ENCODE peak calls at places on chromosomes 7 and 10, in five cellular contexts. N, H, T, M and W are unnamed samples.
A peak's percentile ranks its signal among the peaks of the same experiment; 100 is the strongest.

GRCh38 chr10:95374597-95375209 is 83.9 kb upstream of the PDLIM1 start:
- DNase-seq in N (peak; percentile 73), H (peak; percentile 61), T (peak; percentile 81), M (peak; percentile 85), W (peak; percentile 84)

GRCh38 chr10:16521311-16522016 is at the start of gene C1QL3:
- DNase-seq in N (peak; percentile 66), H (no peak), T (no peak), M (peak; percentile 60), W (no peak)

GRCh38 chr7:23105086-23105643 is 420 bp upstream of the KLHL7 start:
- DNase-seq in N (no peak), H (no peak), T (no peak), M (no peak), W (no peak)

GRCh38 chr7:151579642-151580041 is 59.9 kb upstream of the RHEB start:
- DNase-seq in N (no peak), H (no peak), T (no peak), M (no peak), W (no peak)

GRCh38 chr10:24292304-24293291 is 83.7 kb downstream of the KIAA1217 start:
- DNase-seq in N (no peak), H (no peak), T (no peak), M (no peak), W (peak; percentile 14)

GRCh38 chr10:109895095-109895818 is 28.1 kb downstream of the XPNPEP1 start:
- DNase-seq in N (no peak), H (no peak), T (no peak), M (no peak), W (no peak)

GRCh38 chr7:116583653-116584052 is 58.8 kb downstream of the CAV1 start:
- DNase-seq in N (no peak), H (no peak), T (no peak), M (no peak), W (no peak)

GRCh38 chr7:98360221-98361124 is 40.4 kb downstream of the BAIAP2L1 start:
- DNase-seq in N (no peak), H (no peak), T (peak; percentile 63), M (no peak), W (peak; percentile 87)

GRCh38 chr7:133082390-133082766 is 488 bp upstream of the CHCHD3 start:
- DNase-seq in N (no peak), H (no peak), T (no peak), M (no peak), W (no peak)

GRCh38 chr7:151140826-151141225 is 26.7 kb downstream of the GBX1 start:
- DNase-seq in N (no peak), H (no peak), T (no peak), M (no peak), W (no peak)

GRCh38 chr7:125529237-125529636 is 599.6 kb upstream of the POT1 start:
- DNase-seq in N (no peak), H (no peak), T (no peak), M (no peak), W (no peak)

GRCh38 chr10:81873932-81874816 is 820 bp upstream of the NRG3 start:
- DNase-seq in N (peak; percentile 90), H (no peak), T (no peak), M (peak; percentile 86), W (no peak)

GRCh38 chr7:18212788-18213187 is 185.1 kb upstream of the PRPS1L1 start:
- DNase-seq in N (peak; percentile 58), H (no peak), T (no peak), M (no peak), W (no peak)

GRCh38 chr7:47253650-47254080 is 328.2 kb downstream of the TNS3 start:
- DNase-seq in N (peak; percentile 77), H (peak; percentile 21), T (peak; percentile 28), M (peak; percentile 51), W (peak; percentile 63)

GRCh38 chr7:84159435-84159834 is 35.2 kb downstream of the SEMA3A start:
- DNase-seq in N (no peak), H (no peak), T (no peak), M (no peak), W (no peak)

GRCh38 chr10:88794731-88795130 is 7.8 kb upstream of the LIPM start:
- DNase-seq in N (no peak), H (no peak), T (no peak), M (no peak), W (no peak)

GRCh38 chr7:139571651-139572050 is 48.2 kb downstream of the CLEC2L start:
- DNase-seq in N (no peak), H (no peak), T (no peak), M (no peak), W (no peak)

GRCh38 chr7:139572704-139573395 is 49.4 kb downstream of the CLEC2L start:
- DNase-seq in N (no peak), H (no peak), T (no peak), M (no peak), W (no peak)

GRCh38 chr7:139570626-139571025 is 47.1 kb downstream of the CLEC2L start:
- DNase-seq in N (no peak), H (no peak), T (no peak), M (no peak), W (no peak)

GRCh38 chr7:139571190-139571589 is 47.7 kb downstream of the CLEC2L start:
- DNase-seq in N (no peak), H (no peak), T (no peak), M (no peak), W (no peak)

DNA sequence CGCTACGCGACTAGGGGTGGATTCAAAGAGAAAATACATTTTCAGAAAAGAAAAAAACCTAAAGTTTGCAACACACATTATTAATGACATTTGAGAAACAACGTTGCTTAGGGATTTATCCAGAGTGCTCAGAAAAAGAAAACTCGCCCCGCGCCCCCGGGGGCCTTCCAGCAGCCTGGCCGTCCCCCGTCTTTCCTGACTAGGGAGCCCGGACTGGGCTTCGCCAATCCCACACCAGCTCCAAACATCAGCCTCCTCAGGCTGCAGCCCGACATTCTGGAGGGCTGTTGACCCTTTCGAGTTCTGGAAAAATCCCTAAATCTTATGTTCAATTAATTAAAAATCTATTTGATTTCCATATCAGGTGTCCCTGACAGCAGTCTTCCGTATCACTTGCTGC is 48.6 kb downstream of the CLEC2L start:
- DNase-seq in N (no peak), H (no peak), T (no peak), M (no peak), W (no peak)
- TF ChIP-seq RAD21 in N (no peak), H (no peak), T (no peak), M (no peak), W (no peak)

GRCh38 chr7:107029061-107029763 is 15.3 kb upstream of the PRKAR2B start:
- DNase-seq in N (peak; percentile 75), H (no peak), T (peak; percentile 63), M (no peak), W (no peak)
- TF ChIP-seq RAD21 in N (peak; percentile 32), H (no peak), T (no peak), M (no peak), W (no peak)

GRCh38 chr10:33860994-33861393 is 526.5 kb upstream of the NRP1 start:
- DNase-seq in N (no peak), H (no peak), T (no peak), M (no peak), W (no peak)

GRCh38 chr10:33861833-33862232 is 527.4 kb upstream of the NRP1 start:
- DNase-seq in N (no peak), H (no peak), T (no peak), M (no peak), W (no peak)

GRCh38 chr10:33859319-33860022 is 525.0 kb upstream of the NRP1 start:
- DNase-seq in N (no peak), H (no peak), T (no peak), M (no peak), W (no peak)

GRCh38 chr10:33862706-33863105 is 528.2 kb upstream of the NRP1 start:
- DNase-seq in N (no peak), H (no peak), T (no peak), M (no peak), W (no peak)

GRCh38 chr10:33858326-33858725 is 523.9 kb upstream of the NRP1 start:
- DNase-seq in N (no peak), H (no peak), T (no peak), M (no peak), W (no peak)
- TF ChIP-seq RAD21 in N (no peak), H (no peak), T (no peak), M (no peak), W (no peak)

GRCh38 chr10:70974351-70974901 is 86.1 kb upstream of the PCBD1 start:
- DNase-seq in N (peak; percentile 30), H (no peak), T (peak; percentile 34), M (no peak), W (no peak)

GRCh38 chr10:70973275-70973674 is 84.9 kb upstream of the PCBD1 start:
- DNase-seq in N (no peak), H (no peak), T (no peak), M (no peak), W (no peak)

GRCh38 chr10:70969188-70969587 is 80.8 kb upstream of the PCBD1 start:
- DNase-seq in N (no peak), H (no peak), T (no peak), M (no peak), W (no peak)

GRCh38 chr10:70967591-70968588 is 79.5 kb upstream of the PCBD1 start:
- DNase-seq in N (no peak), H (no peak), T (no peak), M (no peak), W (no peak)

DNA sequence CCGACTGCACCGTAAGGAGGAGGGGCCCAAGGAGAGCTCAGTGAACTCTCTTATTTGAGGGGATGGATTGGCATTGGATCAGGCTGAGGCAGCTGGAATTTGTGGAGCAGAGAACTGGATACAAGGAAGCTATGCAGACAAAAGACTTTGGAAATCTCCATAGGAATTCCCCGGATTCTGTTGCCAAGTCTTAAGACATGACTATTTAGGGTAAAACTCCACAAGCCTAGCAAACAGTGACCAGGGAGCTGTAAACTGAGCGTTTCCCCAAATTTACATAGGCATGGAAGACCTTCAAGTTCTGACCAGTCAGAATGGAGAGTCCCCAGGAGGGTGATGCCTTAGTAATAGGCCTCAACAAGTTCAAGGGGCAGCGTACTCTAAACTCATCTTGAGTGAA is 82.5 kb upstream of the PCBD1 start:
- DNase-seq in N (no peak), H (no peak), T (no peak), M (no peak), W (peak; percentile 62)
- TF ChIP-seq RAD21 in N (no peak), H (no peak), T (no peak), M (no peak), W (no peak)

GRCh38 chr10:100509241-100509640 is 10.4 kb downstream of the SEC31B start:
- DNase-seq in N (no peak), H (no peak), T (no peak), M (no peak), W (no peak)

GRCh38 chr10:100507357-100507732 is 12.3 kb downstream of the SEC31B start:
- DNase-seq in N (no peak), H (no peak), T (no peak), M (no peak), W (no peak)

GRCh38 chr10:100505164-100505563 is 14.5 kb downstream of the SEC31B start:
- DNase-seq in N (no peak), H (no peak), T (no peak), M (no peak), W (no peak)

GRCh38 chr10:100508691-100509150 is 10.9 kb downstream of the SEC31B start:
- DNase-seq in N (peak; percentile 70), H (peak; percentile 46), T (peak; percentile 48), M (no peak), W (peak; percentile 66)

GRCh38 chr10:100506596-100507356 is 12.9 kb downstream of the SEC31B start:
- DNase-seq in N (no peak), H (no peak), T (no peak), M (no peak), W (peak; percentile 11)
- TF ChIP-seq RAD21 in N (no peak), H (no peak), T (no peak), M (no peak), W (no peak)

GRCh38 chr10:60921631-60922030 is 22.4 kb downstream of the RHOBTB1 start:
- DNase-seq in N (no peak), H (no peak), T (no peak), M (no peak), W (no peak)
- TF ChIP-seq RAD21 in N (no peak), H (no peak), T (no peak), M (no peak), W (no peak)